ENCODE peak calls at places on chromosome 1, in eight cellular contexts. O is kidney glomerular epithelial cell; L is activated CD4-positive, alpha-beta T cell treated with anti-CD3 and anti-CD28 coated beads for 48 hours; Z is heart left ventricle; G is activated CD8-positive, alpha-beta memory T cell treated with anti-CD3 and anti-CD28 coated beads for 24 hours; Q is activated T-cell treated with anti-CD3 and anti-CD28 coated beads for 24 hours; X is AG08395; S is DND-41. U is an unnamed sample.

GRCh38 chr1:241518447-241519307 is 878 bp downstream of the FH start:
- DNase-seq in O (peak), L (peak), Z (peak), G (no peak), Q (no peak), X (peak), S (no peak), U (no peak)

GRCh38 chr1:172134087-172134731 is 286.3 kb upstream of the C1orf105 start:
- DNase-seq in O (no peak), L (no peak), Z (no peak), G (no peak), Q (no peak), X (no peak), S (no peak), U (no peak)

GRCh38 chr1:39845569-39846566 is 37.4 kb downstream of the TRIT1 start:
- DNase-seq in O (peak), L (peak), Z (peak), G (peak), Q (peak), X (peak), S (peak), U (no peak)

GRCh38 chr1:188237573-188238353 is 1409.0 kb downstream of the PLA2G4A start:
- DNase-seq in O (no peak), L (no peak), Z (no peak), G (no peak), Q (no peak), X (no peak), S (no peak), U (no peak)

GRCh38 chr1:115647919-115648597 is 6.3 kb downstream of the VANGL1 start:
- DNase-seq in O (no peak), L (no peak), Z (peak), G (no peak), Q (no peak), X (no peak), S (no peak), U (no peak)

GRCh38 chr1:234499119-234500039 is 20.4 kb upstream of the TARBP1 start:
- DNase-seq in O (peak), L (peak), Z (peak), G (peak), Q (peak), X (peak), S (peak), U (peak)

GRCh38 chr1:47659141-47659540 is 221.3 kb downstream of the FOXD2 start:
- DNase-seq in O (no peak), L (no peak), Z (no peak), G (no peak), Q (no peak), X (no peak), S (no peak), U (no peak)

GRCh38 chr1:228046421-228047182 is 35.9 kb upstream of the ARF1 start:
- DNase-seq in O (no peak), L (no peak), Z (no peak), G (no peak), Q (no peak), X (no peak), S (no peak), U (peak)

GRCh38 chr1:58932820-58933598 is 149.2 kb upstream of the JUN start:
- DNase-seq in O (peak), L (no peak), Z (no peak), G (no peak), Q (no peak), X (peak), S (no peak), U (no peak)

GRCh38 chr1:61441723-61442262 is 283.1 kb downstream of the TM2D1 start:
- DNase-seq in O (no peak), L (no peak), Z (peak), G (no peak), Q (no peak), X (no peak), S (no peak), U (no peak)

GRCh38 chr1:107788189-107788588 is 176.8 kb downstream of the VAV3 start:
- DNase-seq in O (no peak), L (no peak), Z (no peak), G (no peak), Q (no peak), X (no peak), S (no peak), U (no peak)

GRCh38 chr1:76433528-76433927 is 359.0 kb downstream of the ST6GALNAC3 start:
- DNase-seq in O (no peak), L (no peak), Z (no peak), G (no peak), Q (no peak), X (no peak), S (no peak), U (no peak)

GRCh38 chr1:3275471-3276340 is 178.8 kb upstream of the ARHGEF16 start:
- DNase-seq in O (no peak), L (no peak), Z (peak), G (no peak), Q (no peak), X (no peak), S (no peak), U (no peak)

GRCh38 chr1:151146416-151147131 is at the start of gene SEMA6C:
- DNase-seq in O (peak), L (peak), Z (peak), G (peak), Q (peak), X (peak), S (peak), U (peak)

GRCh38 chr1:185439727-185440415 is 122.8 kb upstream of the IVNS1ABP start:
- DNase-seq in O (peak), L (peak), Z (peak), G (peak), Q (peak), X (peak), S (no peak), U (no peak)

GRCh38 chr1:58084266-58084665 is 462.3 kb downstream of the OMA1 start:
- DNase-seq in O (peak), L (no peak), Z (no peak), G (no peak), Q (no peak), X (no peak), S (no peak), U (no peak)

U was measured in H7.